ENCODE peak calls at places on chromosomes 1 and 21, in five cellular contexts. X is IMR-90, D is H1, G is neuronal stem cell, U is mesenchymal stem cell. Y is an unnamed sample.

GRCh38 chr1:240344918-240345317 is 253.2 kb downstream of the FMN2 start:
- DNase-seq in X (peak), D (no peak), G (no peak), U (no peak), Y (no peak)

GRCh38 chr1:245306628-245307410 is 152.0 kb downstream of the KIF26B start:
- DNase-seq in X (no peak), D (no peak), G (no peak), U (peak), Y (no peak)

GRCh38 chr21:46124926-46125845 is 27.3 kb downstream of the COL6A2 start:
- DNase-seq in X (no peak), D (no peak), G (no peak), U (no peak), Y (no peak)

GRCh38 chr1:156904187-156904959 is 10.9 kb downstream of the PEAR1 start:
- DNase-seq in X (no peak), D (no peak), G (no peak), U (no peak), Y (no peak)

GRCh38 chr1:227390525-227390924 is 72.2 kb upstream of the CDC42BPA start:
- DNase-seq in X (no peak), D (no peak), G (no peak), U (no peak), Y (no peak)

GRCh38 chr1:18666317-18666920 is 35.8 kb downstream of the PAX7 start:
- DNase-seq in X (no peak), D (no peak), G (no peak), U (no peak), Y (no peak)

GRCh38 chr1:63323866-63324778 is 1.8 kb downstream of the FOXD3 start:
- DNase-seq in X (no peak), D (no peak), G (peak), U (no peak), Y (no peak)

GRCh38 chr21:15682977-15683376 is 46.8 kb upstream of the USP25 start:
- DNase-seq in X (peak), D (no peak), G (no peak), U (peak), Y (no peak)

GRCh38 chr1:147598631-147599361 is 57.5 kb downstream of the BCL9 start:
- DNase-seq in X (peak), D (no peak), G (peak), U (peak), Y (no peak)

GRCh38 chr1:59445040-59445439 is 148.1 kb downstream of the FGGY start:
- DNase-seq in X (no peak), D (no peak), G (no peak), U (peak), Y (peak)

DNA sequence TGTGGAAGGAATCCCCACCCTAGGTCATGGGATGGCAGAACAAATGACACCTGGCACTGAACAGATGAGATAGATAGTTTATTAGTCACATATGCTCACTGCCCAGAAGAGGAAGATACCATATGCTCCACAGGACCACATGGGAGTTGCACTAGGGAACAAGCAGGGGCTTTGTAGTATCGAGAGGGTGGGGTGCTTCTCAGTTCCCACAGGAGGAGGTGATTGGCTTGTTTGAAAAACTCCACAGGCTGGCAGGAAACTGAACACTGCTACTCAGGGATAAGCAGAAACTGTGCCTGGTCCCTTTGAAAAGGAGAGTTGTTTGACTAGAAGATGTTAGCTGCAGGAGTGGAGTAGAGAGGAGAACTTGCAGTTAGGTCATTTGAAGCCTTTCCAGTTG is 31.9 kb upstream of the RXRG start:
- DNase-seq in X (no peak), D (no peak), G (no peak), U (no peak), Y (no peak)
- H2BK15ac ChIP-seq in X (no peak), D (no peak), G (no peak), U (no peak), Y (no peak)

DNA sequence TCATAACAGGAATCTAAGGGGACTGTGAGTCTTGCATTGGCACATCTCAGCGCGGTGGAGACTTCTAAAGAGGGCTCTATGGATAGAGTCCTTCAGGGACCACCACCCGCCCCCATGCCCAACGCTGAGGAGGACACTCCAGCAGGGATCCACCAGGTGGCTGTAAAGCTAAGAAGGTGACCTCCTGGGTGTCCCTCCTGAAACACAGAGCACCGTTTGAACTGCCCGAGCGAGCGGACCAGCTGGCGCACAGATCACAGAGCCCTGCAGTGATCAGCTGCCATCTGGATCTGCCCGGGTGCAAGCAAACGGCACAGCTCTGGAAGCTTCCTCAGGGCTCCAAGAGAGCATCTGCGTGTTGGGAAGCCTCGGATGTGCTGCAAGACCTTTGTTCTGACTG is 51.3 kb upstream of the LYST start:
- DNase-seq in X (no peak), D (no peak), G (no peak), U (no peak), Y (no peak)
- H2AK5ac ChIP-seq in X (peak), D (no peak), G (no peak), U (peak), Y (no peak)

DNA sequence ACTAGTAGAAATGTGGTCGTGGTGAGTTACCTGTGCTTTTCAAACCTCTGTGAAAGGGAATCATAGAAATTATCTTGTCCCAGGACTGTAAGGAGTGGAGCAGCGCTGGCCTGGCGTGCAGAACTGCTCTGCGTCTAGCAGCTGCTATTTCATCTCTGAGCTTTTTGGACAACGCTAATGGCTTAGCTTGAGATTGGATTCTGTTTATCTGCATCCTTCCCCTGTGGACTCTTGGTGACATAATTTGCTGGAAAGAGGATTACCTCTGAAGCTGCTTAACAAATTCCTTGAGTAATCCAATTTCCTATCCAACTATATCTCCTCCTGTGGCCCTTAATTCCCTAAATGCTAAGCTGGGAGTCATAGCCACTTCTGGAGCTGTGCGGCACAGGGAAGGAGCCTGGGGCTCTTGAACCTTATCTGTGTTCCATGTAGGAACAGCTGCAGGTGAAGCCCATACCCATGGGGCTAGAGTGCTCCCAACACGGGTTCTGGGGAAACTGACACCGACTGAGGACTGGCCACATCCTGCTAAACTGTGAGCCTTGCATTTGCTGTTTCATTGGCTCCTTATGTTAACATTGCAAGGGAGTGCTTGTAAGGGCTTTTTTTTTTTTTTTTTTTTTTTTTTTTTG is 43.2 kb downstream of the IL6R start:
- DNase-seq in X (no peak), D (no peak), G (no peak), U (no peak), Y (peak)
- H3K4me3 ChIP-seq in X (no peak), D (no peak), G (no peak), U (no peak), Y (no peak)

GRCh38 chr1:212814548-212814947 is 22.9 kb downstream of the TATDN3 start:
- DNase-seq in X (no peak), D (no peak), G (no peak), U (no peak), Y (no peak)
- H2BK15ac ChIP-seq in X (no peak), D (no peak), G (no peak), U (no peak), Y (no peak)

Y was measured in mesendoderm.